ENCODE peak calls at places on chromosomes 5 and 9, in four cellular contexts. One of them, this sample, is unnamed.

GRCh38 chr5:143401846-143402463 is 1.5 kb downstream of the NR3C1 start:
- DNase-seq in heart right ventricle: no peak
- DNase-seq in cardiac muscle cell: no peak
- DNase-seq in CD8-positive, alpha-beta T cell: no peak
- DNase-seq in this sample: no peak

GRCh38 chr5:17878541-17878940 is 244.3 kb downstream of the TAF11L14 start:
- DNase-seq in heart right ventricle: no peak
- DNase-seq in cardiac muscle cell: no peak
- DNase-seq in CD8-positive, alpha-beta T cell: no peak
- DNase-seq in this sample: no peak

GRCh38 chr9:14313951-14314423 is at the start of gene NFIB:
- DNase-seq in cardiac muscle cell: peak
- DNase-seq in heart right ventricle: peak
- DNase-seq in CD8-positive, alpha-beta T cell: no peak
- DNase-seq in this sample: no peak

GRCh38 chr9:18920685-18921084 is 112.3 kb downstream of the SAXO1 start:
- DNase-seq in heart right ventricle: no peak
- DNase-seq in cardiac muscle cell: no peak
- DNase-seq in CD8-positive, alpha-beta T cell: no peak
- DNase-seq in this sample: no peak

GRCh38 chr9:109781086-109781485 is 1.1 kb downstream of the PALM2AKAP2 start:
- DNase-seq in heart right ventricle: no peak
- DNase-seq in cardiac muscle cell: peak
- DNase-seq in CD8-positive, alpha-beta T cell: no peak
- DNase-seq in this sample: no peak

GRCh38 chr5:143674469-143674786 is 137.5 kb upstream of the HMHB1 start:
- DNase-seq in CD8-positive, alpha-beta T cell: no peak
- DNase-seq in heart right ventricle: no peak
- DNase-seq in cardiac muscle cell: no peak
- DNase-seq in this sample: no peak

GRCh38 chr9:93600504-93600903 is 24.1 kb downstream of the PHF2 start:
- DNase-seq in heart right ventricle: no peak
- DNase-seq in CD8-positive, alpha-beta T cell: no peak
- DNase-seq in cardiac muscle cell: no peak
- DNase-seq in this sample: no peak

GRCh38 chr9:135521608-135522095 is 412 bp downstream of the LCN1 start:
- DNase-seq in cardiac muscle cell: no peak
- DNase-seq in CD8-positive, alpha-beta T cell: no peak
- DNase-seq in heart right ventricle: no peak
- DNase-seq in this sample: no peak

GRCh38 chr5:81121836-81122235 is 111.3 kb upstream of the CKMT2 start:
- DNase-seq in CD8-positive, alpha-beta T cell: no peak
- DNase-seq in cardiac muscle cell: no peak
- DNase-seq in heart right ventricle: no peak
- DNase-seq in this sample: no peak

GRCh38 chr5:179777909-179778308 is 15.9 kb upstream of the LTC4S start:
- DNase-seq in heart right ventricle: no peak
- DNase-seq in cardiac muscle cell: no peak
- DNase-seq in CD8-positive, alpha-beta T cell: no peak
- DNase-seq in this sample: no peak

GRCh38 chr9:106648799-106649198 is 214.2 kb upstream of the ZNF462 start:
- DNase-seq in heart right ventricle: no peak
- DNase-seq in cardiac muscle cell: peak
- DNase-seq in CD8-positive, alpha-beta T cell: no peak
- DNase-seq in this sample: no peak

GRCh38 chr5:132455614-132456115 is 34.9 kb downstream of the IRF1 start:
- DNase-seq in cardiac muscle cell: no peak
- DNase-seq in heart right ventricle: no peak
- DNase-seq in CD8-positive, alpha-beta T cell: no peak
- DNase-seq in this sample: no peak

GRCh38 chr9:91253488-91253887 is 108.2 kb downstream of the AUH start:
- DNase-seq in heart right ventricle: no peak
- DNase-seq in CD8-positive, alpha-beta T cell: no peak
- DNase-seq in cardiac muscle cell: no peak
- DNase-seq in this sample: no peak

GRCh38 chr5:38607930-38608545 is 51.6 kb upstream of the LIFR start:
- DNase-seq in cardiac muscle cell: peak
- DNase-seq in CD8-positive, alpha-beta T cell: no peak
- DNase-seq in heart right ventricle: no peak
- DNase-seq in this sample: no peak

GRCh38 chr5:137398175-137398574 is 101.0 kb downstream of the SPOCK1 start:
- DNase-seq in heart right ventricle: no peak
- DNase-seq in cardiac muscle cell: no peak
- DNase-seq in CD8-positive, alpha-beta T cell: no peak
- DNase-seq in this sample: no peak

GRCh38 chr5:133082128-133082527 is 30.3 kb downstream of the HSPA4 start:
- DNase-seq in cardiac muscle cell: no peak
- DNase-seq in CD8-positive, alpha-beta T cell: no peak
- DNase-seq in heart right ventricle: no peak
- DNase-seq in this sample: no peak

GRCh38 chr5:15501057-15501791 is 1.2 kb downstream of the FBXL7 start:
- DNase-seq in cardiac muscle cell: peak
- DNase-seq in CD8-positive, alpha-beta T cell: no peak
- DNase-seq in heart right ventricle: peak
- DNase-seq in this sample: no peak

GRCh38 chr5:15500326-15500958 is 462 bp downstream of the FBXL7 start:
- DNase-seq in heart right ventricle: peak
- DNase-seq in cardiac muscle cell: peak
- DNase-seq in CD8-positive, alpha-beta T cell: no peak
- DNase-seq in this sample: peak

GRCh38 chr5:15499528-15500325 is at the start of gene FBXL7:
- DNase-seq in heart right ventricle: peak
- DNase-seq in CD8-positive, alpha-beta T cell: no peak
- DNase-seq in cardiac muscle cell: peak
- DNase-seq in this sample: peak

GRCh38 chr5:15506146-15506545 is 6.2 kb downstream of the FBXL7 start:
- DNase-seq in heart right ventricle: no peak
- DNase-seq in CD8-positive, alpha-beta T cell: no peak
- DNase-seq in cardiac muscle cell: no peak
- DNase-seq in this sample: no peak

GRCh38 chr5:15502208-15502607 is 2.2 kb downstream of the FBXL7 start:
- DNase-seq in CD8-positive, alpha-beta T cell: no peak
- DNase-seq in cardiac muscle cell: peak
- DNase-seq in heart right ventricle: no peak
- DNase-seq in this sample: no peak
- H3K27ac ChIP-seq in CD8-positive, alpha-beta T cell: no peak
- H3K27ac ChIP-seq in cardiac muscle cell: peak
- H3K27ac ChIP-seq in heart right ventricle: peak
- H3K27ac ChIP-seq in this sample: peak

GRCh38 chr5:167671176-167671575 is 620.3 kb upstream of the WWC1 start:
- DNase-seq in CD8-positive, alpha-beta T cell: no peak
- DNase-seq in cardiac muscle cell: no peak
- DNase-seq in heart right ventricle: no peak
- DNase-seq in this sample: no peak
- H3K4me3 ChIP-seq in CD8-positive, alpha-beta T cell: no peak
- H3K4me3 ChIP-seq in cardiac muscle cell: no peak
- H3K4me3 ChIP-seq in heart right ventricle: no peak
- H3K4me3 ChIP-seq in this sample: no peak

GRCh38 chr9:73838871-73839270 is 658.3 kb upstream of the RORB start:
- DNase-seq in cardiac muscle cell: no peak
- DNase-seq in CD8-positive, alpha-beta T cell: no peak
- DNase-seq in heart right ventricle: no peak
- DNase-seq in this sample: no peak

GRCh38 chr9:73841018-73841417 is 656.1 kb upstream of the RORB start:
- DNase-seq in cardiac muscle cell: no peak
- DNase-seq in CD8-positive, alpha-beta T cell: no peak
- DNase-seq in heart right ventricle: no peak
- DNase-seq in this sample: no peak

GRCh38 chr9:73839471-73839870 is 657.7 kb upstream of the RORB start:
- DNase-seq in heart right ventricle: no peak
- DNase-seq in CD8-positive, alpha-beta T cell: no peak
- DNase-seq in cardiac muscle cell: no peak
- DNase-seq in this sample: no peak
- H3K27ac ChIP-seq in heart right ventricle: no peak
- H3K27ac ChIP-seq in CD8-positive, alpha-beta T cell: no peak
- H3K27ac ChIP-seq in cardiac muscle cell: no peak
- H3K27ac ChIP-seq in this sample: no peak

GRCh38 chr9:115671911-115672310 is 481.7 kb upstream of the PAPPA start:
- DNase-seq in cardiac muscle cell: no peak
- DNase-seq in CD8-positive, alpha-beta T cell: no peak
- DNase-seq in heart right ventricle: no peak
- DNase-seq in this sample: no peak
- H3K4me3 ChIP-seq in cardiac muscle cell: no peak
- H3K4me3 ChIP-seq in CD8-positive, alpha-beta T cell: no peak
- H3K4me3 ChIP-seq in heart right ventricle: no peak
- H3K4me3 ChIP-seq in this sample: no peak

DNA sequence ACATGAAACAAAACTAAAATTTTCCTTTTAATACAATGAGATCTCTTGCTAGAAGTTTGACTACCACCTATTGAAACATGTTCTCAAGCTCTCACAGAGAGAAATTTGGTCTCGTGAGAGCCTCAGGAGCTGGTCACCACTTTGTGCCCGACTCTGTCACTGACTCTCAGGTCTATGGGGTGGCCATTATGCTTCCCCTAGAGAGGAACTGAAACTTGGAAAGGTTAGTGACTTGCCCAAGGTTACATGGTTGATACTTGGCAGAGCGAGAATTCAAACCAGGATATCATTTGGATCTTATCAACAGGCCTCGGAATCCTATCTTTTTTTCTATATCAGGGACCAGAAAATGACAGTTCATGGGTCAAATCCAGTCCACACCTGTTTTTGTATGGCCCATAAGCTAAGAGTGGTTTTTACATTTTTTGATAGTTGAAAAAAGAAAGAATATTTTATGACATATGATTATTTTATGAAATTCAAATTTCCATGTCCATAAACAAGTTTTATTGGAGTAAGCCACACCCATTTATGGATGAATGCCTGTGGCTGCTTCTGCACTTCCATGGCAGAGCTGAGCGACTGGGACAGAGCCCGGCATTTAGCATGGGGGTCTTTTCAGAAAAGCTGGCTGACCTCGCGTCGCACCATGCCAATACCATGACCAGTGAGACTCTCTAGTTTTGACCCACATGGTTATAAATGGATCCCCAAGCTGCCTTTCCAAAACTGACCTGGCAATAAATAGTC is 44.8 kb upstream of the EQTN start:
- DNase-seq in CD8-positive, alpha-beta T cell: no peak
- DNase-seq in cardiac muscle cell: no peak
- DNase-seq in heart right ventricle: no peak
- DNase-seq in this sample: no peak
- H3K27ac ChIP-seq in CD8-positive, alpha-beta T cell: no peak
- H3K27ac ChIP-seq in cardiac muscle cell: no peak
- H3K27ac ChIP-seq in heart right ventricle: no peak
- H3K27ac ChIP-seq in this sample: peak

DNA sequence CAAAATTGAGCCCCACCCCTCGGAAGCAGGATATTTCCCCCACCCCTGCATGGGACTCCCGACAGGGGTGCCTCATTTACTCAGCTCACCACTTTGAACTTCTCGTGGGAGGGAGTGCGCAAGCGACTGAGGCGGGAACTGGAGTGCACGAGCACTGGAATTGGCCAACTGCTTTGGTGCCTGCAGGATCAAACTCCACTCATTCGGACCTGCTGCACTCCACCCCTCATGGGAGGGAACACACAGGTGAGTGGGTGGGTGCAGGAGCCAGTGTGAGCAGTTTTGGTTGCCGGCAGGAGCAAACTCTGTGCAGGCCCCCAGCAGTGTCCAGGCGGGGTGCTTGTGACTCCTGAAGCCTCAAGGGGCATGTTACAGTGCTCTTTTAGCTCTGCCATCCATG is 301.2 kb downstream of the TUSC1 start:
- DNase-seq in CD8-positive, alpha-beta T cell: no peak
- DNase-seq in cardiac muscle cell: no peak
- DNase-seq in heart right ventricle: no peak
- DNase-seq in this sample: no peak
- H3K4me3 ChIP-seq in CD8-positive, alpha-beta T cell: no peak
- H3K4me3 ChIP-seq in cardiac muscle cell: no peak
- H3K4me3 ChIP-seq in heart right ventricle: no peak
- H3K4me3 ChIP-seq in this sample: no peak

GRCh38 chr9:2725126-2725525 is 7.8 kb downstream of the KCNV2 start:
- DNase-seq in CD8-positive, alpha-beta T cell: no peak
- DNase-seq in cardiac muscle cell: no peak
- DNase-seq in heart right ventricle: no peak
- DNase-seq in this sample: no peak
- H3K27ac ChIP-seq in CD8-positive, alpha-beta T cell: no peak
- H3K27ac ChIP-seq in cardiac muscle cell: no peak
- H3K27ac ChIP-seq in heart right ventricle: no peak
- H3K27ac ChIP-seq in this sample: peak

DNA sequence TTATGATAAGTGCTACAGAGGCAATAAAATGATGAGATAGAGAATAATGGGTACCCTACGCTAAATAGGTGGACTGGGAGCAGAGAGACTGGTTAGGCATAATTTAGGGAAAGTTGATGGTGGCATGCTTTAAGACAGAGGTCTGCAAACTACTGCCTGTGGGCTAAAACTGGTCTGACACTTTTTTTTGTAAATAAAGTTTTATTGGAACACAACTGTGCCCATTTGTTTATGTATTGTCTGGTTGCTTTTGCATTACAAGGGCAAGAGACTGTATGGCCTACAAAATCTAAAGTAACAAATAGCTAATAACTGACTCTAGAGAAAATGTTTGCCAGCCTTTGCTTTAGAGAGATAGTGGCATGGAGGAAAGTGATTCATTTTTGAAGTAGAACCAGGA is 2.5 kb downstream of the ERCC6L2 start:
- DNase-seq in cardiac muscle cell: no peak
- DNase-seq in CD8-positive, alpha-beta T cell: no peak
- DNase-seq in heart right ventricle: no peak
- DNase-seq in this sample: no peak
- H3K4me3 ChIP-seq in cardiac muscle cell: no peak
- H3K4me3 ChIP-seq in CD8-positive, alpha-beta T cell: no peak
- H3K4me3 ChIP-seq in heart right ventricle: no peak
- H3K4me3 ChIP-seq in this sample: no peak

This sample was measured in thoracic aorta.